ENCODE peak calls at places on chromosomes 6 and 20, in seven cellular contexts. N is stimulated activated CD4-positive, alpha-beta T cell treated with anti-CD3 and anti-CD28 coated beads, Interleukin-15, amount 100 ng/mL, for 1 hour; R is GM12878; K is activated naive CD8-positive, alpha-beta T cell treated with anti-CD3 and anti-CD28 coated beads for 36 hours; C is activated CD4-positive, CD25-positive, alpha-beta regulatory T cell; B is anterior cingulate cortex; A is nucleus accumbens. V is an unnamed sample.

GRCh38 chr20:433300-433975 is 25.3 kb downstream of the RBCK1 start:
- DNase-seq in N (peak; percentile 14), R (peak; percentile 86), K (peak; percentile 76), C (no peak), B (no peak), A (no peak), V (no peak)

GRCh38 chr6:95946906-95947305 is 68.9 kb upstream of the FUT9 start:
- DNase-seq in N (no peak), R (no peak), K (no peak), C (no peak), B (no peak), A (no peak), V (no peak)

GRCh38 chr6:9405825-9406224 is 970.5 kb upstream of the SLC35B3 start:
- DNase-seq in N (no peak), R (no peak), K (no peak), C (no peak), B (no peak), A (no peak), V (no peak)

GRCh38 chr6:25457519-25457918 is 178.3 kb downstream of the CARMIL1 start:
- DNase-seq in N (no peak), R (no peak), K (no peak), C (no peak), B (no peak), A (no peak), V (no peak)

GRCh38 chr6:13261464-13261994 is 66.8 kb downstream of the TBC1D7 start:
- DNase-seq in N (no peak), R (peak; percentile 80), K (no peak), C (no peak), B (no peak), A (no peak), V (no peak)

GRCh38 chr6:111804627-111805235 is 68.5 kb downstream of the FYN start:
- DNase-seq in N (peak; percentile 44), R (peak; percentile 84), K (peak; percentile 78), C (peak; percentile 14), B (no peak), A (no peak), V (no peak)

GRCh38 chr20:41483553-41483930 is 116.9 kb upstream of the EMILIN3 start:
- DNase-seq in N (no peak), R (no peak), K (no peak), C (no peak), B (no peak), A (no peak), V (no peak)

GRCh38 chr20:10573273-10573950 is 100.4 kb downstream of the JAG1 start:
- DNase-seq in N (no peak), R (no peak), K (no peak), C (no peak), B (no peak), A (no peak), V (no peak)

GRCh38 chr20:50019466-50020256 is 36.9 kb downstream of the SNAI1 start:
- DNase-seq in N (no peak), R (no peak), K (no peak), C (no peak), B (peak; percentile 15), A (no peak), V (no peak)

GRCh38 chr6:48833916-48834315 is 629.1 kb downstream of the MMUT start:
- DNase-seq in N (no peak), R (no peak), K (no peak), C (no peak), B (no peak), A (no peak), V (no peak)

GRCh38 chr6:105135907-105136432 is 43.8 kb downstream of the POPDC3 start:
- DNase-seq in N (no peak), R (no peak), K (no peak), C (no peak), B (peak; percentile 9), A (no peak), V (peak; percentile 2)

GRCh38 chr20:4721719-4722118 is at the start of gene PRND:
- DNase-seq in N (no peak), R (no peak), K (no peak), C (no peak), B (no peak), A (no peak), V (no peak)

GRCh38 chr6:88008821-88009220 is 38.8 kb upstream of the SPACA1 start:
- DNase-seq in N (no peak), R (no peak), K (no peak), C (no peak), B (no peak), A (no peak), V (no peak)

GRCh38 chr6:5151295-5151954 is 66.3 kb downstream of the PPP1R3G start:
- DNase-seq in N (no peak), R (no peak), K (no peak), C (no peak), B (no peak), A (no peak), V (no peak)

GRCh38 chr6:67541591-67541990 is 1093.5 kb upstream of the ADGRB3 start:
- DNase-seq in N (no peak), R (no peak), K (no peak), C (no peak), B (no peak), A (no peak), V (no peak)

GRCh38 chr20:45484676-45485075 is 15.1 kb downstream of the WFDC2 start:
- DNase-seq in N (no peak), R (no peak), K (no peak), C (no peak), B (no peak), A (no peak), V (no peak)

GRCh38 chr6:110760589-110760988 is 54.7 kb downstream of the CDK19 start:
- DNase-seq in N (no peak), R (no peak), K (no peak), C (no peak), B (no peak), A (no peak), V (no peak)

GRCh38 chr20:38875170-38875993 is 50.8 kb upstream of the FAM83D start:
- DNase-seq in N (peak; percentile 43), R (peak; percentile 97), K (peak; percentile 63), C (peak; percentile 43), B (peak; percentile 21), A (no peak), V (no peak)

GRCh38 chr6:19472850-19473249 is 364.3 kb upstream of the ID4 start:
- DNase-seq in N (no peak), R (no peak), K (no peak), C (no peak), B (no peak), A (no peak), V (no peak)

GRCh38 chr6:111119550-111120329 is 32.4 kb downstream of the SLC16A10 start:
- DNase-seq in N (no peak), R (no peak), K (no peak), C (no peak), B (no peak), A (no peak), V (no peak)

GRCh38 chr20:3753098-3753497 is 14.5 kb downstream of the ADISSP start:
- DNase-seq in N (peak; percentile 20), R (no peak), K (peak; percentile 30), C (peak; percentile 24), B (peak; percentile 65), A (peak; percentile 48), V (no peak)

GRCh38 chr6:160462551-160463109 is 114.5 kb downstream of the SLC22A3 start:
- DNase-seq in N (peak; percentile 30), R (peak; percentile 69), K (peak; percentile 59), C (peak; percentile 20), B (no peak), A (no peak), V (no peak)

GRCh38 chr6:140485740-140486467 is 1111.5 kb upstream of the CITED2 start:
- DNase-seq in N (no peak), R (peak; percentile 9), K (no peak), C (no peak), B (no peak), A (no peak), V (no peak)